ENCODE peak calls at places on chromosomes 1 and 21, in six cellular contexts. I is nephron progenitor cell, P is brain microvascular endothelial cell, B is endothelial cell, T is right lobe of liver, O is breast epithelium. E is an unnamed sample.

GRCh38 chr21:40049031-40049958 is 182.1 kb downstream of the PCP4 start:
- DNase-seq in I (no peak), P (no peak), B (no peak), T (no peak), O (no peak), E (no peak)

GRCh38 chr21:15430577-15430976 is 299.2 kb upstream of the USP25 start:
- DNase-seq in I (no peak), P (no peak), B (no peak), T (no peak), O (no peak), E (no peak)

GRCh38 chr1:185342672-185343259 is 25.7 kb upstream of the IVNS1ABP start:
- DNase-seq in I (no peak), P (no peak), B (no peak), T (no peak), O (no peak), E (no peak)

GRCh38 chr1:36125129-36125991 is at the start of gene COL8A2:
- DNase-seq in I (peak; percentile 71), P (no peak), B (no peak), T (no peak), O (no peak), E (no peak)

GRCh38 chr1:30358510-30358909 is 364.9 kb downstream of the MATN1 start:
- DNase-seq in I (no peak), P (no peak), B (no peak), T (no peak), O (no peak), E (no peak)

GRCh38 chr1:192951961-192952460 is 107.1 kb downstream of the UCHL5 start:
- DNase-seq in I (no peak), P (peak; percentile 87), B (no peak), T (no peak), O (no peak), E (no peak)

GRCh38 chr1:212432706-212433576 is at the start of gene NENF:
- DNase-seq in I (peak; percentile 82), P (peak; percentile 36), B (peak; percentile 75), T (peak; percentile 89), O (peak; percentile 70), E (no peak)

GRCh38 chr1:63148825-63149645 is 173.3 kb upstream of the FOXD3 start:
- DNase-seq in I (peak; percentile 49), P (peak; percentile 49), B (peak; percentile 48), T (peak; percentile 21), O (no peak), E (no peak)

GRCh38 chr1:24558902-24559791 is 3.3 kb downstream of the NCMAP start:
- DNase-seq in I (peak; percentile 51), P (peak; percentile 82), B (no peak), T (peak; percentile 64), O (peak; percentile 73), E (peak; percentile 47)

GRCh38 chr1:47883963-47884362 is 113.2 kb downstream of the TRABD2B start:
- DNase-seq in I (no peak), P (no peak), B (no peak), T (no peak), O (no peak), E (no peak)

GRCh38 chr1:160095382-160096105 is 2.9 kb downstream of the IGSF8 start:
- DNase-seq in I (no peak), P (no peak), B (no peak), T (no peak), O (no peak), E (no peak)

GRCh38 chr1:2786329-2787162 is 14.9 kb downstream of the TTC34 start:
- DNase-seq in I (peak; percentile 61), P (no peak), B (peak; percentile 76), T (peak; percentile 47), O (peak; percentile 51), E (peak; percentile 82)

GRCh38 chr1:228702433-228702832 is 32.8 kb upstream of the RHOU start:
- DNase-seq in I (no peak), P (no peak), B (no peak), T (no peak), O (no peak), E (no peak)

GRCh38 chr1:50970927-50971582 is 1.0 kb downstream of the CDKN2C start:
- DNase-seq in I (no peak), P (no peak), B (no peak), T (no peak), O (no peak), E (no peak)

GRCh38 chr1:55257958-55258357 is 42.8 kb upstream of the USP24 start:
- DNase-seq in I (no peak), P (peak; percentile 38), B (no peak), T (no peak), O (no peak), E (no peak)

GRCh38 chr1:167974698-167975097 is 37.8 kb upstream of the MPC2 start:
- DNase-seq in I (no peak), P (no peak), B (no peak), T (no peak), O (no peak), E (no peak)

GRCh38 chr1:83998599-83999315 is at the start of gene TTLL7:
- DNase-seq in I (peak; percentile 87), P (peak; percentile 63), B (peak; percentile 69), T (peak; percentile 80), O (peak; percentile 63), E (peak; percentile 95)

GRCh38 chr1:169584483-169585144 is 1.7 kb downstream of the F5 start:
- DNase-seq in I (no peak), P (no peak), B (no peak), T (no peak), O (no peak), E (no peak)

GRCh38 chr1:26044971-26045711 is 777 bp downstream of the SLC30A2 start:
- DNase-seq in I (peak; percentile 47), P (no peak), B (no peak), T (no peak), O (no peak), E (no peak)

GRCh38 chr1:45275054-45275453 is 51.6 kb upstream of the HPDL start:
- DNase-seq in I (no peak), P (no peak), B (no peak), T (no peak), O (no peak), E (no peak)

GRCh38 chr1:108012553-108012952 is 47.6 kb upstream of the VAV3 start:
- DNase-seq in I (no peak), P (no peak), B (no peak), T (no peak), O (no peak), E (no peak)

GRCh38 chr1:192807968-192808587 is 761 bp upstream of the RGS2 start:
- DNase-seq in I (no peak), P (peak; percentile 36), B (no peak), T (no peak), O (no peak), E (no peak)

GRCh38 chr1:88013485-88013884 is 670.6 kb upstream of the PKN2 start:
- DNase-seq in I (no peak), P (no peak), B (no peak), T (no peak), O (no peak), E (no peak)

GRCh38 chr1:43570307-43570706 is 39.6 kb downstream of the PTPRF start:
- DNase-seq in I (no peak), P (no peak), B (no peak), T (no peak), O (no peak), E (no peak)
- TF ChIP-seq CTCF in I (no peak), P (no peak), B (no peak), T (no peak), O (no peak), E (no peak)

GRCh38 chr21:34091607-34092006 is 18.2 kb downstream of the MRPS6 start:
- DNase-seq in I (no peak), P (no peak), B (no peak), T (no peak), O (no peak), E (no peak)
- TF ChIP-seq CTCF in I (peak; percentile 40), P (peak; percentile 52), B (peak; percentile 50), T (peak; percentile 26), O (peak; percentile 11), E (peak; percentile 66)

DNA sequence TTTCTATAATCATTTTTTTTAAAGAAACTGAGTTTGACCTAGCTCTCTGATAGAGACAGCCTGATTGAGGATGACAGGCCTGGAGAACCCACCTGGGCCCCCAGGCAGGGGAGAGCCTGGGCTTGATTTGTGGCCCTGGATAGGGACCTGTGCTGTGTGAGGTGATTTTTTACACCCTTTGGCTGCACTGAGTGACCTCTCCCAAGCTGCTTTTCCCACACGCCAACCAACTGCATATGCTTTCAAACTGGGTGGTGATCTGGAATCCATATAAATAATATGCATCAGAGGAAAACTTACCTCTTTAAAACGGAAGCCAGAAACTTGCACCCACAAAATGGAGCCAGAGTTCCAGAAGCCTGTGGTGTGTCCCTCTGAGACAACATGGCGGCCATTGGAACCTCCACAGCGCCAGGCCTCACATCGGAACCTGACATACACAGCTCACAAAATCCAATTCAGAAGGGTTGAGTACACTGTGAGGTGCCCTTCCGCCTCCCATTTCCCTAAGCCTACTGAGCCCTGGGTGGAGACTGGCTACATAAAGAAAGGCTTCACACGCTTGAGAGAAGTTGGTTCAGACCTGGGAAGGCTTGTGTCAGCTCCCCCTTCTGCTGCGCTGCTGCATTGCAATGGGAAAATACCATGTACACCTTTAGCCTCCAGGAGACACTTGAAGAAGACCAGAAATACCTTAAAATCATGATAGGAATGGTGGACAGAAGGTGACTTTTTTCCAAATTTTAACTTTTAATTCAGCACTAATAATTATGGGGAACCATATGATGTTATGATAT is 160.7 kb downstream of the HHIPL2 start:
- DNase-seq in I (peak; percentile 35), P (no peak), B (peak; percentile 9), T (no peak), O (no peak), E (no peak)
- TF ChIP-seq CTCF in I (peak; percentile 48), P (peak; percentile 43), B (no peak), T (no peak), O (no peak), E (peak; percentile 32)

DNA sequence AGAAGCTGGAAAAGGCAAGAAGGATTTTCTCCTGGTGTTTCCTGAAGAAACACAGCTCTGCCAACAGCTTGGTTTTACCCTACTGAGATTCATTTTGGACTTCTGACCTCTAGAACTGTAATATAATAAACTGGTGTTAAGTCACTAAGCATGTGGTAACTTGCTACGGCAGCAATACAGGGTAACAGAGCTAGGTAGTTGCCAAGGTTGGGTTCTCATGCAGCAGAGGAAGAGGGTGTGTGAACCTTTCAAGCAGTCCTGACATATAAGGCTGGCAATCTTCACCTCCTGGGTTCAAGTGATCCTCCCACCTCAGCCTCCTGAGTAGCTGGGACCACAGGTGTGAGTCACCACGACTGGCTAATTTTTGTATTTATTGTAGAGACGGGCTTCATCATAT is 36.0 kb downstream of the GNG4 start:
- DNase-seq in I (no peak), P (no peak), B (no peak), T (no peak), O (no peak), E (no peak)
- TF ChIP-seq CTCF in I (no peak), P (no peak), B (no peak), T (no peak), O (no peak), E (no peak)

DNA sequence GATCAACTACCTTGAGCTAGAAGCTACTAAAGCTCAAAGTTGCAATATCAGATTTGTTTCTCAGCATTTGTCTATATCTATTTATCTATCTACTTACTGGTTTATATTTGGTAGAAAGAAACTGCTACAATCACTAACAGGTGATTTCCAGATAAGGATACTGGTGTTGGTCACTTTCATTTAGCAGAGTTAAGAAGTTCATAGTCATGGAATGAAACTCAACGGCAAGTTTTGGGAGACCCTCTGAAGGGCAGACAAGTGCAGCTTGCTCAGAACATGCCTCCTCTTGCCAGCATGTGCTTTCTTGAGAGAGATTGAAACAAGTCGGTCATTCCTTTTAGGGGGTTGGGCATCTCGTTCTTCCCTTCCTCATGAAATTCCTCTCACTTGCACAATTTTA is 296.5 kb downstream of the GRIK1 start:
- DNase-seq in I (no peak), P (no peak), B (no peak), T (no peak), O (no peak), E (no peak)
- TF ChIP-seq CTCF in I (no peak), P (no peak), B (no peak), T (no peak), O (no peak), E (no peak)

GRCh38 chr1:6634278-6635052 is 9.8 kb downstream of the THAP3 start:
- DNase-seq in I (peak; percentile 61), P (peak; percentile 11), B (peak; percentile 56), T (peak; percentile 80), O (no peak), E (no peak)
- TF ChIP-seq CTCF in I (peak; percentile 39), P (peak; percentile 70), B (peak; percentile 33), T (peak; percentile 64), O (no peak), E (peak; percentile 72)